ENCODE peak calls at places on chromosomes 16 and 17, in four cellular contexts. V is endothelial cell of umbilical vein, O is A549, Z is IMR-90. A is an unnamed sample.

GRCh38 chr17:77303620-77304019 is 162.9 kb downstream of the SEC14L1 start:
- DNase-seq in V (no peak), O (no peak), Z (peak), A (no peak)

GRCh38 chr17:77829871-77830799 is 128.4 kb upstream of the TNRC6C start:
- DNase-seq in V (peak), O (no peak), Z (peak), A (no peak)

GRCh38 chr17:17876959-17877547 is 40.3 kb upstream of the SREBF1 start:
- DNase-seq in V (no peak), O (no peak), Z (peak), A (no peak)

GRCh38 chr16:31118223-31119155 is 1.0 kb downstream of the KAT8 start:
- DNase-seq in V (no peak), O (no peak), Z (peak), A (no peak)

GRCh38 chr17:15971882-15972281 is 27.0 kb downstream of the ADORA2B start:
- DNase-seq in V (no peak), O (no peak), Z (no peak), A (no peak)

GRCh38 chr16:27489421-27489820 is 60.3 kb downstream of the GTF3C1 start:
- DNase-seq in V (no peak), O (no peak), Z (no peak), A (no peak)

GRCh38 chr16:57017251-57017650 is 27.9 kb downstream of the NLRC5 start:
- DNase-seq in V (peak), O (no peak), Z (peak), A (no peak)

GRCh38 chr16:8758022-8758421 is 39.4 kb downstream of the TMEM186 start:
- DNase-seq in V (no peak), O (no peak), Z (no peak), A (no peak)

GRCh38 chr16:71788578-71788977 is 20.1 kb downstream of the AP1G1 start:
- DNase-seq in V (no peak), O (no peak), Z (no peak), A (no peak)

GRCh38 chr17:67074781-67075180 is 30.4 kb downstream of the CACNG1 start:
- DNase-seq in V (no peak), O (no peak), Z (no peak), A (no peak)

GRCh38 chr16:3023415-3023668 is 400 bp downstream of the HCFC1R1 start:
- DNase-seq in V (no peak), O (peak), Z (peak), A (peak)

GRCh38 chr17:81885869-81886548 is 5.4 kb downstream of the ALYREF start:
- DNase-seq in V (no peak), O (no peak), Z (no peak), A (peak)

GRCh38 chr17:30389755-30390300 is 11.1 kb downstream of the CPD start:
- DNase-seq in V (no peak), O (no peak), Z (no peak), A (no peak)

GRCh38 chr17:78040561-78041400 is 82.3 kb downstream of the TNRC6C start:
- DNase-seq in V (peak), O (peak), Z (peak), A (peak)

GRCh38 chr16:58832496-58832895 is 98.4 kb upstream of the GOT2 start:
- DNase-seq in V (no peak), O (no peak), Z (no peak), A (no peak)

GRCh38 chr17:57455063-57455914 is 199.0 kb downstream of the MSI2 start:
- DNase-seq in V (no peak), O (no peak), Z (peak), A (no peak)

GRCh38 chr16:29995911-29996772 is at the start of gene INO80E:
- DNase-seq in V (peak), O (peak), Z (peak), A (peak)
- TF ChIP-seq POLR2A in V (no peak), O (peak), Z (peak), A (peak)

GRCh38 chr17:3636154-3636907 is at the start of the genes CTNS and SHPK:
- DNase-seq in V (peak), O (peak), Z (peak), A (peak)
- TF ChIP-seq POLR2A in V (peak), O (peak), Z (no peak), A (peak)

DNA sequence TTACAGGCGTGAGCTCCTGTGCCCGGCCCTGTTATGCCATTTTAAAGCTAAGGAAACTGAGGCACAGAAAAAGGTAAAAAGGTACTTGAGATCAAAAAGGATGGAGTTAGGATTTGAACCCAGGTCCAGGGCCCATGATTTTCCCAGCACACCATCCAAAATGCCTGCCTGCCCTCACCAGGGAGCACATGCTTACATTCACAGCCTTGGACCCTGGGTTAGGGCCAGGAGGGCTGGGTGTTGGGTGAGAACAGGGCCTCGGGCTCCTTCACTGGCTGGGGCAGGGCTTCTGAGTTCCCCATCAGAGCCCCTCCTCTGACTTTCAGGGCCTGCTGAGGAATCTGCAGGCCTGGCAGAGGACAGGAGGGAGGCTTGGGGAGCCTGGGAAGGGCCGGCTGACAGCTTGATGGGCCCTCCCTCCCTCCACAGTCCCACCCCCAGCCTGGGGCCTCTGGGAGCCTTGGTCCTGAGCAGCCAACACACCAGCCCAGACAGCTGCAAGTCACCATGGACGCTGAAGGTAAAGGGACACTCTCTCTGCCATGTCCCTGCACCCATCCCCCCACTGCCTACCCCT is at the start of gene QPRT:
- DNase-seq in V (no peak), O (no peak), Z (peak), A (no peak)
- TF ChIP-seq POLR2A in V (no peak), O (no peak), Z (no peak), A (no peak)

GRCh38 chr16:10941127-10941933 is 938 bp downstream of the DEXI start:
- DNase-seq in V (no peak), O (no peak), Z (no peak), A (peak)

GRCh38 chr16:10939649-10940206 is 2.5 kb downstream of the DEXI start:
- DNase-seq in V (no peak), O (no peak), Z (no peak), A (peak)

GRCh38 chr16:10942352-10943297 is at the start of gene DEXI:
- DNase-seq in V (peak), O (peak), Z (peak), A (peak)

GRCh38 chr16:10938844-10939648 is 3.2 kb downstream of the DEXI start:
- DNase-seq in V (no peak), O (no peak), Z (no peak), A (peak)

GRCh38 chr16:10940501-10941079 is 1.7 kb downstream of the DEXI start:
- DNase-seq in V (no peak), O (no peak), Z (peak), A (no peak)
- TF ChIP-seq POLR2A in V (no peak), O (no peak), Z (no peak), A (no peak)

DNA sequence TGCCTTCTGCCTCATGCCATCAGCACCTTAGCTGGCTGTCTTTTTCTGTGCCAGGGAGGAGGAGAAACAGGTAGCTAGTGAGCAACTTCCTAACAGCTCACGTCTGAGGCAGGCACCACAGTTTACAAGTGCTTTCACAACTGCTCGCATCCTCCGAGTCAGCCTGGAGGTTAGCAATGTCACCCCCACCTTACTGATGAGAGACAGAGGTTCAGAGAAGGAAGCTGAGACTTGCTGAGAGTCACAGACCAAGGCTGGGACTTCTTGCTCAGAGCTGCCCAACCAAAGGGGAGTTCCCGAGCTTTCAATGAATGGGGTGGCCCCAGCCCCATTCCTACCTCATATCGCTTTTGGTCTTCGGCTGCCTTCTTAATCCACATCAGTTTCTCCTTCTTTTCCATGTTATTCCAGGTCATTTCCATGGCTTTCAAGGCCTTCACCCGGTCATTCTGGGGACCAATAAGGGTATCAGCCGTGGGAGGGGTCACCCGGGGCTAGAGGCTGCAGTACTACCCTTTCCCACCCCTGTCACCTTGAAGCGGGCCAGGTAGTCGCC is 9.6 kb downstream of the UBTF start:
- DNase-seq in V (no peak), O (no peak), Z (peak), A (no peak)
- TF ChIP-seq POLR2A in V (no peak), O (no peak), Z (no peak), A (no peak)

GRCh38 chr16:85675528-85675927 is 13.2 kb downstream of the GINS2 start:
- DNase-seq in V (peak), O (peak), Z (peak), A (peak)

GRCh38 chr16:85674828-85675227 is 13.9 kb downstream of the GINS2 start:
- DNase-seq in V (no peak), O (no peak), Z (no peak), A (no peak)

GRCh38 chr16:85673529-85674417 is 15.0 kb downstream of the GINS2 start:
- DNase-seq in V (peak), O (no peak), Z (peak), A (peak)

GRCh38 chr16:85676466-85676865 is 12.3 kb downstream of the GINS2 start:
- DNase-seq in V (no peak), O (no peak), Z (no peak), A (peak)

DNA sequence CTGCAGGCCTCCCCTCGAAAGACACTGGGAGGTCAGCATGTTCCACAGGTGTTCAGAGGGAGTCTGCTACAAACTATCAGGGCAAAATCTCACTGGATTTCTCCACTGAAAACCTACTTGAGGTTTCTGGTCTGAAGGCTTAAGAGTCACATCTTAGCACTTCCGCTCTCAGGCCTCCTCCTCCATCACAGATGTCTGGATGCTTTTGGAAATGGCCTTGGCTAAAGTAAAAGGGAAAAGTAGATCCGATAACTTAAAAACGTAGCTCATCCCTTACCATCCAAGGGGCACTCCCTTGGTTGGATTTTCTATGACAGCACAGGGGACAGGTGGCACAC is 14.4 kb downstream of the GINS2 start:
- DNase-seq in V (no peak), O (no peak), Z (no peak), A (no peak)
- TF ChIP-seq POLR2A in V (no peak), O (no peak), Z (no peak), A (no peak)

DNA sequence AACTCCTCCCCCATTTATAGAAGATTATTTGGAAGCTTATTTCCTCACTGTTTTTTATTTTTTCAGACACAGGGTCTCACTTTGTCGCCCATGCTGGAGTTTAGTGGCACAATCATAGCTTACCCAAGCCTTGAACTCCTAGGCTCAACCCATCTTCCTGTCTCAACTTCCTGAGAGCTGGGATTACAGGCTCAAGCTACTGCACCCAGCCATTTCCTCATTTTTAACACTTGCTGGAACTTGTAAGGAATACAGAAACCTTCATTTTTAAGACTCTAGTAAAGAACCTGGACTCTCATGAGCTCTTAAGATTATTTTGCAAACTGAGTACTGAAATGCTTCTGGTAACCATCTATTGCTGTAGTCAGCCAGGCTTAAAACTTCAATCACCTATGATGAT is 29.9 kb downstream of the KANSL1 start:
- DNase-seq in V (no peak), O (no peak), Z (no peak), A (no peak)
- TF ChIP-seq POLR2A in V (no peak), O (no peak), Z (no peak), A (no peak)

DNA sequence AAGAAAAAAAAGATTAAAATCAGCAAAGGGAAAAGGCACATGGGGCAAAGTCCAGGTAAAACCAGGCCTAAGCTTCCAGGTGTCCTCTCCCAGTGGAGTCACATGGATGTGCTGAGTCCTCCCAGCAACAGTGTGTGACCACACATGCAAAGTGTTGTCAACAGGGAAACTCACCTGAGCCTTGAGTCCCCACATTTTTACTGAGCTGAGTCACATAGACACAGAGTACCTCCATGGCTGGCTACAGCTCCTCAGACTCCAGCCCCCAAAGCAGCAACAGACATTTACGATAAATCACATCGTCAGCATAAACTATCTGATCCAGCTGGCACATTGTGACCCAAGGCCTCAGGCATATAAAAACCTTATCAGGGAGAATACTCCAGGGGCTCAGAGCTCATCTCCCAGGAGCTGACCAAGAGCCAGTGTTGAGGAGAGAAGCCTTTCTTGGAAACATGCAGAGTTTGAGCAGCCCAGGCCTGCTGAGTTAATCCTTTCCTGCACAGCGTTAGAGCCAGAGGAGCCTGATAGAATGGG is 20.5 kb downstream of the ERCC4 start:
- DNase-seq in V (no peak), O (no peak), Z (no peak), A (no peak)
- TF ChIP-seq POLR2A in V (no peak), O (no peak), Z (no peak), A (no peak)

GRCh38 chr17:36885761-36886365 is 51.4 kb upstream of the LHX1 start:
- DNase-seq in V (no peak), O (no peak), Z (no peak), A (no peak)

GRCh38 chr17:36884495-36885160 is 52.6 kb upstream of the LHX1 start:
- DNase-seq in V (no peak), O (no peak), Z (no peak), A (no peak)

GRCh38 chr17:36881323-36881722 is 56.0 kb upstream of the LHX1 start:
- DNase-seq in V (no peak), O (no peak), Z (no peak), A (no peak)

GRCh38 chr17:36888236-36888957 is 48.9 kb upstream of the LHX1 start:
- DNase-seq in V (no peak), O (no peak), Z (no peak), A (no peak)

GRCh38 chr17:36885161-36885735 is 52.0 kb upstream of the LHX1 start:
- DNase-seq in V (no peak), O (no peak), Z (no peak), A (no peak)
- TF ChIP-seq POLR2A in V (no peak), O (no peak), Z (no peak), A (no peak)

GRCh38 chr17:55421179-55421934 is at the start of gene MMD:
- DNase-seq in V (no peak), O (peak), Z (no peak), A (no peak)
- TF ChIP-seq POLR2A in V (no peak), O (peak), Z (no peak), A (peak)

A was measured in erythroblast.